ENCODE peak calls at places on chromosome 18, in four cellular contexts. One of them, this sample, is unnamed.

GRCh38 chr18:65352183-65352582 is 398.6 kb upstream of the CDH7 start:
- DNase-seq in IMR-90: no peak
- DNase-seq in H9: no peak
- DNase-seq in A549: no peak
- DNase-seq in this sample: no peak

GRCh38 chr18:42706618-42707017 is 408.9 kb downstream of the RIT2 start:
- DNase-seq in IMR-90: no peak
- DNase-seq in A549: no peak
- DNase-seq in H9: peak; percentile 26
- DNase-seq in this sample: peak; percentile 21

GRCh38 chr18:845152-845819 is 33.2 kb upstream of the YES1 start:
- DNase-seq in A549: peak; percentile 16
- DNase-seq in IMR-90: peak; percentile 63
- DNase-seq in H9: no peak
- DNase-seq in this sample: no peak

GRCh38 chr18:75203456-75204261 is 5.3 kb downstream of the PTGR3 start:
- DNase-seq in A549: no peak
- DNase-seq in IMR-90: peak; percentile 52
- DNase-seq in H9: no peak
- DNase-seq in this sample: no peak

GRCh38 chr18:48407358-48407757 is 1.8 kb downstream of the ZBTB7C start:
- DNase-seq in A549: no peak
- DNase-seq in IMR-90: no peak
- DNase-seq in H9: no peak
- DNase-seq in this sample: no peak

GRCh38 chr18:68406761-68407160 is 308.1 kb downstream of the TMX3 start:
- DNase-seq in H9: no peak
- DNase-seq in IMR-90: no peak
- DNase-seq in A549: no peak
- DNase-seq in this sample: no peak

GRCh38 chr18:79869591-79870368 is 72.0 kb downstream of the KCNG2 start:
- DNase-seq in IMR-90: no peak
- DNase-seq in H9: no peak
- DNase-seq in A549: no peak
- DNase-seq in this sample: no peak

GRCh38 chr18:68314403-68314802 is 400.5 kb downstream of the TMX3 start:
- DNase-seq in H9: no peak
- DNase-seq in IMR-90: peak; percentile 35
- DNase-seq in A549: no peak
- DNase-seq in this sample: no peak

GRCh38 chr18:48815581-48816324 is 135.0 kb downstream of the SMAD7 start:
- DNase-seq in A549: no peak
- DNase-seq in H9: peak; percentile 6
- DNase-seq in IMR-90: peak; percentile 62
- DNase-seq in this sample: no peak

GRCh38 chr18:49668583-49669290 is 106.9 kb downstream of the LIPG start:
- DNase-seq in H9: no peak
- DNase-seq in A549: no peak
- DNase-seq in IMR-90: no peak
- DNase-seq in this sample: no peak

GRCh38 chr18:7452331-7452730 is 114.8 kb upstream of the PTPRM start:
- DNase-seq in H9: peak; percentile 78
- DNase-seq in A549: peak; percentile 50
- DNase-seq in IMR-90: peak; percentile 4
- DNase-seq in this sample: no peak

GRCh38 chr18:47969851-47970250 is 39.4 kb upstream of the SMAD2 start:
- DNase-seq in IMR-90: no peak
- DNase-seq in H9: no peak
- DNase-seq in A549: no peak
- DNase-seq in this sample: no peak

GRCh38 chr18:35024965-35025364 is 16.2 kb upstream of the MAPRE2 start:
- DNase-seq in A549: no peak
- DNase-seq in IMR-90: peak; percentile 89
- DNase-seq in H9: no peak
- DNase-seq in this sample: no peak

GRCh38 chr18:12236934-12237832 is 17.0 kb upstream of the CIDEA start:
- DNase-seq in IMR-90: peak; percentile 36
- DNase-seq in H9: peak; percentile 86
- DNase-seq in A549: peak; percentile 55
- DNase-seq in this sample: no peak

GRCh38 chr18:9989481-9989880 is 75.7 kb downstream of the VAPA start:
- DNase-seq in A549: no peak
- DNase-seq in IMR-90: no peak
- DNase-seq in H9: no peak
- DNase-seq in this sample: no peak

GRCh38 chr18:49055787-49056186 is 105.0 kb upstream of the SMAD7 start:
- DNase-seq in A549: no peak
- DNase-seq in IMR-90: peak; percentile 94
- DNase-seq in H9: no peak
- DNase-seq in this sample: no peak

GRCh38 chr18:38966846-38967245 is 1401.2 kb upstream of the CELF4 start:
- DNase-seq in IMR-90: no peak
- DNase-seq in A549: no peak
- DNase-seq in H9: no peak
- DNase-seq in this sample: no peak

GRCh38 chr18:49763590-49763989 is 49.7 kb downstream of the ACAA2 start:
- DNase-seq in H9: no peak
- DNase-seq in A549: no peak
- DNase-seq in IMR-90: no peak
- DNase-seq in this sample: no peak

GRCh38 chr18:49814147-49814499 is 790 bp upstream of the ACAA2 start:
- DNase-seq in IMR-90: peak; percentile 69
- DNase-seq in A549: peak; percentile 1
- DNase-seq in H9: peak; percentile 71
- DNase-seq in this sample: peak; percentile 35

GRCh38 chr18:74375999-74376398 is 60.4 kb downstream of the C18orf63 start:
- DNase-seq in H9: no peak
- DNase-seq in IMR-90: peak; percentile 7
- DNase-seq in A549: peak; percentile 16
- DNase-seq in this sample: no peak

GRCh38 chr18:46678785-46679404 is 21.9 kb upstream of the LOXHD1 start:
- DNase-seq in A549: no peak
- DNase-seq in H9: no peak
- DNase-seq in IMR-90: no peak
- DNase-seq in this sample: no peak

GRCh38 chr18:79497638-79498081 is 101.9 kb downstream of the NFATC1 start:
- DNase-seq in H9: no peak
- DNase-seq in A549: no peak
- DNase-seq in IMR-90: peak; percentile 4
- DNase-seq in this sample: no peak

GRCh38 chr18:10045296-10045891 is 131.6 kb downstream of the VAPA start:
- DNase-seq in A549: no peak
- DNase-seq in IMR-90: no peak
- DNase-seq in H9: no peak
- DNase-seq in this sample: no peak

GRCh38 chr18:74459877-74460276 is 2.8 kb upstream of the DIPK1C start:
- DNase-seq in A549: peak; percentile 32
- DNase-seq in IMR-90: no peak
- DNase-seq in H9: peak; percentile 81
- DNase-seq in this sample: no peak

GRCh38 chr18:36187826-36188721 is 777 bp downstream of the MOCOS start:
- DNase-seq in IMR-90: peak; percentile 19
- DNase-seq in A549: no peak
- DNase-seq in H9: peak; percentile 55
- DNase-seq in this sample: no peak

GRCh38 chr18:2901405-2901989 is 54.7 kb downstream of the EMILIN2 start:
- DNase-seq in IMR-90: peak; percentile 22
- DNase-seq in A549: no peak
- DNase-seq in H9: no peak
- DNase-seq in this sample: no peak
- H3K4me2 ChIP-seq in IMR-90: no peak overlapping the region
- H3K4me2 ChIP-seq in A549: no peak overlapping the region
- H3K4me2 ChIP-seq in H9: no peak overlapping the region
- H3K4me2 ChIP-seq in this sample: no peak overlapping the region

GRCh38 chr18:63137999-63138448 is 181.5 kb downstream of the BCL2 start:
- DNase-seq in A549: no peak
- DNase-seq in H9: no peak
- DNase-seq in IMR-90: no peak
- DNase-seq in this sample: no peak
- H3K4me2 ChIP-seq in A549: no peak overlapping the region
- H3K4me2 ChIP-seq in H9: peak overlapping the region; percentile 84
- H3K4me2 ChIP-seq in IMR-90: no peak overlapping the region
- H3K4me2 ChIP-seq in this sample: no peak overlapping the region

GRCh38 chr18:59834267-59834666 is 65.5 kb upstream of the PMAIP1 start:
- DNase-seq in H9: no peak
- DNase-seq in IMR-90: no peak
- DNase-seq in A549: no peak
- DNase-seq in this sample: no peak

GRCh38 chr18:59839241-59839640 is 60.6 kb upstream of the PMAIP1 start:
- DNase-seq in H9: no peak
- DNase-seq in A549: no peak
- DNase-seq in IMR-90: no peak
- DNase-seq in this sample: no peak

GRCh38 chr18:59837586-59837985 is 62.2 kb upstream of the PMAIP1 start:
- DNase-seq in IMR-90: peak; percentile 67
- DNase-seq in H9: peak; percentile 70
- DNase-seq in A549: peak; percentile 56
- DNase-seq in this sample: peak; percentile 23

GRCh38 chr18:59835656-59836379 is 64.0 kb upstream of the PMAIP1 start:
- DNase-seq in IMR-90: peak; percentile 17
- DNase-seq in A549: no peak
- DNase-seq in H9: peak; percentile 70
- DNase-seq in this sample: no peak

GRCh38 chr18:59833785-59834184 is 66.0 kb upstream of the PMAIP1 start:
- DNase-seq in A549: no peak
- DNase-seq in IMR-90: no peak
- DNase-seq in H9: no peak
- DNase-seq in this sample: no peak
- H3K4me2 ChIP-seq in A549: no peak overlapping the region
- H3K4me2 ChIP-seq in IMR-90: no peak overlapping the region
- H3K4me2 ChIP-seq in H9: no peak overlapping the region
- H3K4me2 ChIP-seq in this sample: no peak overlapping the region

GRCh38 chr18:76384114-76384790 is 110.8 kb downstream of the ZNF516 start:
- DNase-seq in A549: no peak
- DNase-seq in H9: no peak
- DNase-seq in IMR-90: no peak
- DNase-seq in this sample: no peak
- H3K4me2 ChIP-seq in A549: no peak overlapping the region
- H3K4me2 ChIP-seq in H9: no peak overlapping the region
- H3K4me2 ChIP-seq in IMR-90: no peak overlapping the region
- H3K4me2 ChIP-seq in this sample: no peak overlapping the region

DNA sequence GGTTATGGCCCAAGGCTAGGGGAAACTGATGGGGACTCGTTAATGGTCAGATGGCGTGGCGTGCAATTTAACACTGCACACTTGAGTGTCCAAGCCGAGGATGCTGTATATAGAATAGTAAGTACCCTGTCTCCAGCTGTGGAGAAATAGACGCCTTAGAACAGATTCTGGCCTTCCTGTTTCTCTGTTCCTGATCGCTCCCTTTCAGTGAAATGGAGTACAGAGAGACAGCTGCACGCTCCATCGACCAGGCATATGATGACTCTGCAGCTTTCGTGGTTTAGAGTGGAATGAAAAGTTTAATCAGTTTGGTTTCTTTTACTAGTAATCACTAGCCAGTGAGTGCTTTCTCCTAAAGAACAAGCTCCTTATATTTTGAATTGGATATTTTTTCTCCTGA is 213.4 kb downstream of the NEDD4L start:
- DNase-seq in IMR-90: peak; percentile 68
- DNase-seq in A549: no peak
- DNase-seq in H9: no peak
- DNase-seq in this sample: no peak
- H3K4me2 ChIP-seq in IMR-90: no peak overlapping the region
- H3K4me2 ChIP-seq in A549: no peak overlapping the region
- H3K4me2 ChIP-seq in H9: no peak overlapping the region
- H3K4me2 ChIP-seq in this sample: no peak overlapping the region

GRCh38 chr18:55839350-55839749 is 251.4 kb upstream of the TCF4 start:
- DNase-seq in H9: no peak
- DNase-seq in A549: no peak
- DNase-seq in IMR-90: peak; percentile 75
- DNase-seq in this sample: no peak
- H3K4me2 ChIP-seq in H9: no peak overlapping the region
- H3K4me2 ChIP-seq in A549: no peak overlapping the region
- H3K4me2 ChIP-seq in IMR-90: no peak overlapping the region
- H3K4me2 ChIP-seq in this sample: no peak overlapping the region

GRCh38 chr18:13625843-13626543 is 100.4 kb downstream of the FAM210A start:
- DNase-seq in IMR-90: no peak
- DNase-seq in A549: no peak
- DNase-seq in H9: no peak
- DNase-seq in this sample: no peak
- H3K4me2 ChIP-seq in IMR-90: no peak overlapping the region
- H3K4me2 ChIP-seq in A549: no peak overlapping the region
- H3K4me2 ChIP-seq in H9: no peak overlapping the region
- H3K4me2 ChIP-seq in this sample: no peak overlapping the region

GRCh38 chr18:8536226-8536625 is 73.0 kb upstream of the RAB12 start:
- DNase-seq in H9: no peak
- DNase-seq in IMR-90: no peak
- DNase-seq in A549: no peak
- DNase-seq in this sample: no peak

GRCh38 chr18:8537400-8537799 is 71.8 kb upstream of the RAB12 start:
- DNase-seq in H9: no peak
- DNase-seq in IMR-90: no peak
- DNase-seq in A549: no peak
- DNase-seq in this sample: no peak

GRCh38 chr18:8536922-8537321 is 72.3 kb upstream of the RAB12 start:
- DNase-seq in H9: no peak
- DNase-seq in IMR-90: no peak
- DNase-seq in A549: no peak
- DNase-seq in this sample: no peak

GRCh38 chr18:8538935-8539334 is 70.3 kb upstream of the RAB12 start:
- DNase-seq in H9: no peak
- DNase-seq in A549: no peak
- DNase-seq in IMR-90: no peak
- DNase-seq in this sample: no peak
- H3K4me2 ChIP-seq in H9: no peak overlapping the region
- H3K4me2 ChIP-seq in A549: no peak overlapping the region
- H3K4me2 ChIP-seq in IMR-90: no peak overlapping the region
- H3K4me2 ChIP-seq in this sample: no peak overlapping the region

GRCh38 chr18:3584897-3585460 is 135.0 kb downstream of the TGIF1 start:
- DNase-seq in IMR-90: no peak
- DNase-seq in H9: peak; percentile 87
- DNase-seq in A549: no peak
- DNase-seq in this sample: no peak
- H3K4me2 ChIP-seq in IMR-90: no peak overlapping the region
- H3K4me2 ChIP-seq in H9: peak overlapping the region; percentile 17
- H3K4me2 ChIP-seq in A549: no peak overlapping the region
- H3K4me2 ChIP-seq in this sample: no peak overlapping the region

GRCh38 chr18:31042068-31042390 is 513 bp downstream of the DSC3 start:
- DNase-seq in A549: no peak
- DNase-seq in H9: no peak
- DNase-seq in IMR-90: no peak
- DNase-seq in this sample: no peak
- H3K4me2 ChIP-seq in A549: peak overlapping the region; percentile 77
- H3K4me2 ChIP-seq in H9: peak overlapping the region; percentile 97
- H3K4me2 ChIP-seq in IMR-90: no peak overlapping the region
- H3K4me2 ChIP-seq in this sample: peak overlapping the region; percentile 98

This sample was measured in keratinocyte.